ENCODE peak calls at places on chromosomes 7 and 10, in seven cellular contexts. One of them, this sample, is unnamed.

GRCh38 chr10:102868976-102869289 is 337 bp upstream of the AS3MT start:
- DNase-seq in GM23338: peak
- DNase-seq in GM23248: peak
- DNase-seq in neural progenitor cell: no peak
- DNase-seq in HCT116: no peak
- DNase-seq in hepatocyte: no peak
- DNase-seq in OCI-LY7: no peak
- DNase-seq in this sample: no peak

GRCh38 chr7:132437730-132438129 is 138.5 kb downstream of the PLXNA4 start:
- DNase-seq in HCT116: no peak
- DNase-seq in GM23248: no peak
- DNase-seq in GM23338: no peak
- DNase-seq in neural progenitor cell: no peak
- DNase-seq in hepatocyte: no peak
- DNase-seq in OCI-LY7: no peak
- DNase-seq in this sample: no peak

GRCh38 chr10:79127151-79127961 is 58.6 kb downstream of the ZMIZ1 start:
- DNase-seq in HCT116: peak
- DNase-seq in hepatocyte: peak
- DNase-seq in OCI-LY7: no peak
- DNase-seq in neural progenitor cell: peak
- DNase-seq in GM23248: peak
- DNase-seq in GM23338: peak
- DNase-seq in this sample: no peak

GRCh38 chr10:78436706-78437406 is 403.2 kb downstream of the RPS24 start:
- DNase-seq in HCT116: no peak
- DNase-seq in OCI-LY7: no peak
- DNase-seq in hepatocyte: no peak
- DNase-seq in neural progenitor cell: no peak
- DNase-seq in GM23248: no peak
- DNase-seq in GM23338: no peak
- DNase-seq in this sample: no peak

GRCh38 chr7:150415161-150416160 is 35.0 kb upstream of the GIMAP8 start:
- DNase-seq in GM23338: no peak
- DNase-seq in OCI-LY7: no peak
- DNase-seq in GM23248: no peak
- DNase-seq in hepatocyte: no peak
- DNase-seq in neural progenitor cell: no peak
- DNase-seq in HCT116: no peak
- DNase-seq in this sample: peak

GRCh38 chr10:121696854-121697253 is 98.6 kb upstream of the FGFR2 start:
- DNase-seq in GM23338: peak
- DNase-seq in HCT116: peak
- DNase-seq in GM23248: peak
- DNase-seq in neural progenitor cell: peak
- DNase-seq in hepatocyte: peak
- DNase-seq in OCI-LY7: peak
- DNase-seq in this sample: peak

GRCh38 chr7:112112822-112113255 is 93.4 kb downstream of the DOCK4 start:
- DNase-seq in OCI-LY7: no peak
- DNase-seq in HCT116: no peak
- DNase-seq in GM23338: no peak
- DNase-seq in GM23248: peak
- DNase-seq in hepatocyte: no peak
- DNase-seq in neural progenitor cell: no peak
- DNase-seq in this sample: peak

GRCh38 chr10:128721851-128722250 is 595.6 kb upstream of the MKI67 start:
- DNase-seq in HCT116: no peak
- DNase-seq in OCI-LY7: no peak
- DNase-seq in GM23338: no peak
- DNase-seq in GM23248: no peak
- DNase-seq in neural progenitor cell: no peak
- DNase-seq in hepatocyte: no peak
- DNase-seq in this sample: no peak

GRCh38 chr7:39589323-39590111 is 23.3 kb downstream of the YAE1 start:
- DNase-seq in HCT116: peak
- DNase-seq in GM23338: peak
- DNase-seq in neural progenitor cell: peak
- DNase-seq in GM23248: peak
- DNase-seq in OCI-LY7: no peak
- DNase-seq in hepatocyte: peak
- DNase-seq in this sample: peak

GRCh38 chr7:81664304-81664703 is 105.5 kb downstream of the HGF start:
- DNase-seq in OCI-LY7: no peak
- DNase-seq in GM23338: no peak
- DNase-seq in neural progenitor cell: peak
- DNase-seq in HCT116: no peak
- DNase-seq in GM23248: no peak
- DNase-seq in hepatocyte: no peak
- DNase-seq in this sample: no peak

GRCh38 chr10:122703483-122704448 is 4.1 kb upstream of the C10orf120 start:
- DNase-seq in HCT116: peak
- DNase-seq in OCI-LY7: peak
- DNase-seq in hepatocyte: peak
- DNase-seq in GM23248: peak
- DNase-seq in GM23338: peak
- DNase-seq in neural progenitor cell: peak
- DNase-seq in this sample: peak

GRCh38 chr7:44372560-44373417 is 47.4 kb upstream of the CAMK2B start:
- DNase-seq in neural progenitor cell: no peak
- DNase-seq in HCT116: no peak
- DNase-seq in GM23338: no peak
- DNase-seq in OCI-LY7: no peak
- DNase-seq in hepatocyte: no peak
- DNase-seq in GM23248: peak
- DNase-seq in this sample: no peak

GRCh38 chr7:148625342-148625741 is 34.8 kb downstream of the C7orf33 start:
- DNase-seq in neural progenitor cell: no peak
- DNase-seq in OCI-LY7: no peak
- DNase-seq in GM23338: no peak
- DNase-seq in HCT116: no peak
- DNase-seq in GM23248: no peak
- DNase-seq in hepatocyte: no peak
- DNase-seq in this sample: no peak

GRCh38 chr7:24573008-24573553 is at the start of gene PALS2:
- DNase-seq in hepatocyte: peak
- DNase-seq in OCI-LY7: peak
- DNase-seq in HCT116: peak
- DNase-seq in neural progenitor cell: peak
- DNase-seq in GM23248: peak
- DNase-seq in GM23338: peak
- DNase-seq in this sample: peak

GRCh38 chr7:135367114-135367513 is 133.5 kb downstream of the STRA8 start:
- DNase-seq in hepatocyte: peak
- DNase-seq in HCT116: no peak
- DNase-seq in GM23338: no peak
- DNase-seq in GM23248: no peak
- DNase-seq in OCI-LY7: no peak
- DNase-seq in neural progenitor cell: no peak
- DNase-seq in this sample: no peak

GRCh38 chr7:11077816-11078215 is 104.1 kb downstream of the PHF14 start:
- DNase-seq in GM23248: no peak
- DNase-seq in neural progenitor cell: no peak
- DNase-seq in OCI-LY7: no peak
- DNase-seq in hepatocyte: no peak
- DNase-seq in GM23338: no peak
- DNase-seq in HCT116: no peak
- DNase-seq in this sample: no peak

GRCh38 chr7:30862987-30863693 is 48.5 kb upstream of the AQP1 start:
- DNase-seq in GM23248: no peak
- DNase-seq in OCI-LY7: no peak
- DNase-seq in neural progenitor cell: no peak
- DNase-seq in HCT116: no peak
- DNase-seq in hepatocyte: no peak
- DNase-seq in GM23338: no peak
- DNase-seq in this sample: no peak

GRCh38 chr10:73597346-73597745 is 6.2 kb upstream of the USP54 start:
- DNase-seq in GM23248: peak
- DNase-seq in neural progenitor cell: no peak
- DNase-seq in GM23338: no peak
- DNase-seq in HCT116: no peak
- DNase-seq in OCI-LY7: no peak
- DNase-seq in hepatocyte: no peak
- DNase-seq in this sample: no peak

GRCh38 chr7:105782391-105783063 is 93.9 kb downstream of the ATXN7L1 start:
- DNase-seq in hepatocyte: no peak
- DNase-seq in HCT116: no peak
- DNase-seq in OCI-LY7: no peak
- DNase-seq in GM23248: peak
- DNase-seq in neural progenitor cell: no peak
- DNase-seq in GM23338: no peak
- DNase-seq in this sample: no peak

GRCh38 chr10:28841625-28842024 is 164.3 kb downstream of the BAMBI start:
- DNase-seq in GM23338: no peak
- DNase-seq in HCT116: no peak
- DNase-seq in hepatocyte: no peak
- DNase-seq in neural progenitor cell: no peak
- DNase-seq in OCI-LY7: no peak
- DNase-seq in GM23248: peak
- DNase-seq in this sample: no peak

GRCh38 chr10:78532480-78533046 is 498.9 kb downstream of the RPS24 start:
- DNase-seq in GM23338: no peak
- DNase-seq in neural progenitor cell: no peak
- DNase-seq in hepatocyte: no peak
- DNase-seq in HCT116: no peak
- DNase-seq in GM23248: no peak
- DNase-seq in OCI-LY7: peak
- DNase-seq in this sample: no peak

GRCh38 chr10:117132751-117133231 is 5.3 kb downstream of the VAX1 start:
- DNase-seq in GM23338: peak
- DNase-seq in OCI-LY7: no peak
- DNase-seq in hepatocyte: no peak
- DNase-seq in neural progenitor cell: peak
- DNase-seq in HCT116: no peak
- DNase-seq in GM23248: no peak
- DNase-seq in this sample: no peak
- H3K4me2 ChIP-seq in GM23338: peak
- H3K4me2 ChIP-seq in OCI-LY7: no peak
- H3K4me2 ChIP-seq in hepatocyte: peak
- H3K4me2 ChIP-seq in neural progenitor cell: peak
- H3K4me2 ChIP-seq in HCT116: no peak
- H3K4me2 ChIP-seq in GM23248: no peak
- H3K4me2 ChIP-seq in this sample: no peak

DNA sequence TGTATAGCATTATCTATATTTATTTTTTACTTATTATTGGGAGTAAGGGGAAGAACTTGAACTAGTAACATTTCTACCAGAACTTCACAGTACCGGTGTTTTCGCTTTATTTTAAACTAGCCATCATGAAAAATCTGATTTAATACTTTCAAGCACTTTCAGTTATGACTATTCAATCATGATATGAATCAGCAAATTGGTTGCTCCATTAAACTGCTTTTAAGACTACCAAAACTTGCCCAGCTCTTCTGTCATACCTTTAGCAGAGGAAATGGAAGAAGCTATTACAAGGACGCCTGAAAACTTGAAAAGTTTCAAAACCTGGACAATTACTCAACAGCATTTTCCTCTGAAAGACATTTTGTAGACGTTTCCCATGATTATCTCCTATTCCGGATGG is 2.1 kb downstream of the JAZF1 start:
- DNase-seq in HCT116: no peak
- DNase-seq in GM23248: peak
- DNase-seq in OCI-LY7: no peak
- DNase-seq in GM23338: no peak
- DNase-seq in hepatocyte: no peak
- DNase-seq in neural progenitor cell: no peak
- DNase-seq in this sample: no peak
- H2AFZ ChIP-seq in HCT116: no peak
- H2AFZ ChIP-seq in GM23248: peak
- H2AFZ ChIP-seq in OCI-LY7: no peak
- H2AFZ ChIP-seq in GM23338: no peak
- H2AFZ ChIP-seq in hepatocyte: peak
- H2AFZ ChIP-seq in neural progenitor cell: no peak
- H2AFZ ChIP-seq in this sample: no peak

GRCh38 chr10:70518695-70519094 is 40.1 kb downstream of the PALD1 start:
- DNase-seq in neural progenitor cell: no peak
- DNase-seq in GM23248: peak
- DNase-seq in HCT116: no peak
- DNase-seq in OCI-LY7: no peak
- DNase-seq in GM23338: no peak
- DNase-seq in hepatocyte: no peak
- DNase-seq in this sample: no peak

GRCh38 chr10:70523549-70523948 is 45.0 kb downstream of the PALD1 start:
- DNase-seq in GM23338: no peak
- DNase-seq in hepatocyte: no peak
- DNase-seq in OCI-LY7: no peak
- DNase-seq in GM23248: no peak
- DNase-seq in neural progenitor cell: no peak
- DNase-seq in HCT116: no peak
- DNase-seq in this sample: no peak

GRCh38 chr10:70528726-70529362 is 50.3 kb downstream of the PALD1 start:
- DNase-seq in OCI-LY7: peak
- DNase-seq in hepatocyte: no peak
- DNase-seq in neural progenitor cell: peak
- DNase-seq in HCT116: peak
- DNase-seq in GM23248: peak
- DNase-seq in GM23338: peak
- DNase-seq in this sample: no peak

GRCh38 chr10:70523044-70523443 is 44.5 kb downstream of the PALD1 start:
- DNase-seq in GM23338: no peak
- DNase-seq in HCT116: no peak
- DNase-seq in GM23248: no peak
- DNase-seq in OCI-LY7: no peak
- DNase-seq in hepatocyte: no peak
- DNase-seq in neural progenitor cell: no peak
- DNase-seq in this sample: no peak
- TF ChIP-seq EZH2phosphoT487 in GM23338: no peak
- TF ChIP-seq EZH2phosphoT487 in HCT116: no peak
- TF ChIP-seq EZH2phosphoT487 in GM23248: no peak
- TF ChIP-seq EZH2phosphoT487 in OCI-LY7: no peak
- TF ChIP-seq EZH2phosphoT487 in hepatocyte: no peak
- TF ChIP-seq EZH2phosphoT487 in neural progenitor cell: no peak
- TF ChIP-seq EZH2phosphoT487 in this sample: no peak

DNA sequence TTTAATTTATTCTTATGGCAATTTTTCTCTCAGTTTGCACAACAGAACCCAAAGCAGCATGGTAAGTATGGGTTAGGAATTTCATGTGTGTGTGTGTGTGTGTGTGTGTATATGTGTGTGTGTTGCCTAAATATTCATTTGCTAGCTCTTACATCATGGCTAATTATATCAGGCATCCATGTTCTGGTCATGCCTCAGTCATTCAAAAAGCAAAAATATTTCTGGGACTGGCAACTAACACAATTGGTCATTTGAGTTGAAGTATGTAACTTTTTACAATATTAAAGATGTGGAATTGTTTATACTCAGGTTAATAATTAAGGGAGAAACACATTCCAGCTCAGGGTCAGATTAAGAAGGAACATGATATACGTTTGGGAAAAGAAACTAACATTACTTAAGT is 67.6 kb upstream of the PHYHIPL start:
- DNase-seq in OCI-LY7: no peak
- DNase-seq in neural progenitor cell: no peak
- DNase-seq in GM23248: no peak
- DNase-seq in GM23338: no peak
- DNase-seq in HCT116: no peak
- DNase-seq in hepatocyte: no peak
- DNase-seq in this sample: no peak
- H3K4me2 ChIP-seq in OCI-LY7: no peak
- H3K4me2 ChIP-seq in neural progenitor cell: no peak
- H3K4me2 ChIP-seq in GM23248: no peak
- H3K4me2 ChIP-seq in GM23338: no peak
- H3K4me2 ChIP-seq in HCT116: no peak
- H3K4me2 ChIP-seq in hepatocyte: peak
- H3K4me2 ChIP-seq in this sample: no peak